ENCODE peak calls at places on chromosomes 5 and 9, in six cellular contexts. J is H1, T is A549, V is HCT116, B is GM12878, A is HepG2. O is an unnamed sample.

GRCh38 chr9:81833563-81834345 is 94.5 kb upstream of the SPATA31D4 start:
- DNase-seq in A (peak; percentile 72), V (no peak), B (no peak), T (peak; percentile 29), J (no peak), O (no peak)

GRCh38 chr5:175700991-175701390 is 43.1 kb downstream of the HRH2 start:
- DNase-seq in V (peak; percentile 13), A (no peak), J (no peak), B (no peak), T (peak; percentile 25), O (peak; percentile 16)

GRCh38 chr5:180010636-180011035 is 60.9 kb downstream of the RNF130 start:
- DNase-seq in J (no peak), A (no peak), B (no peak), T (no peak), V (no peak), O (no peak)

GRCh38 chr9:111484564-111484878 is 338 bp upstream of the ECPAS start:
- DNase-seq in B (no peak), T (no peak), J (no peak), V (no peak), A (no peak), O (no peak)

GRCh38 chr9:88804289-88804596 is 187.0 kb upstream of the S1PR3 start:
- DNase-seq in T (no peak), A (no peak), V (no peak), J (no peak), B (no peak), O (no peak)

GRCh38 chr5:136028782-136029742 is at the start of gene TGFBI:
- DNase-seq in V (no peak), A (peak; percentile 61), J (peak; percentile 27), T (peak; percentile 78), B (no peak), O (no peak)

GRCh38 chr9:100505564-100506159 is 32.7 kb downstream of the TMEFF1 start:
- DNase-seq in B (peak; percentile 16), A (peak; percentile 67), T (peak; percentile 77), J (peak; percentile 75), V (peak; percentile 61), O (peak; percentile 71)

GRCh38 chr9:117782931-117783788 is 79.0 kb downstream of the TLR4 start:
- DNase-seq in V (no peak), B (peak; percentile 31), J (peak; percentile 54), A (peak; percentile 23), T (peak; percentile 55), O (peak; percentile 75)

GRCh38 chr9:68446836-68447235 is 90.4 kb downstream of the PGM5 start:
- DNase-seq in B (no peak), T (no peak), V (no peak), A (no peak), J (no peak), O (no peak)

GRCh38 chr5:149671544-149671943 is 58.6 kb upstream of the PPARGC1B start:
- DNase-seq in A (no peak), J (no peak), T (peak; percentile 38), V (no peak), B (no peak), O (no peak)

GRCh38 chr9:34375901-34376595 is 650 bp downstream of the MYORG start:
- DNase-seq in A (peak; percentile 69), B (no peak), T (peak; percentile 57), V (no peak), J (no peak), O (peak; percentile 61)

GRCh38 chr5:52502591-52502990 is 285.1 kb upstream of the ITGA1 start:
- DNase-seq in A (no peak), J (no peak), B (no peak), T (no peak), V (no peak), O (no peak)

GRCh38 chr9:113656771-113657670 is 193.5 kb downstream of the RGS3 start:
- DNase-seq in J (no peak), V (no peak), B (no peak), T (no peak), A (peak; percentile 36), O (peak; percentile 34)

GRCh38 chr5:14123974-14124482 is 19.1 kb upstream of the TRIO start:
- DNase-seq in V (no peak), T (no peak), J (no peak), A (no peak), B (no peak), O (no peak)

GRCh38 chr5:34722183-34722582 is 66.1 kb downstream of the RAI14 start:
- DNase-seq in B (no peak), V (no peak), J (no peak), T (no peak), A (no peak), O (no peak)

GRCh38 chr9:130104413-130105193 is 50.9 kb downstream of the GPR107 start:
- DNase-seq in J (no peak), B (no peak), T (no peak), V (no peak), A (no peak), O (peak; percentile 75)

GRCh38 chr9:81490605-81491331 is 198.6 kb downstream of the TLE1 start:
- DNase-seq in T (peak; percentile 12), B (no peak), J (no peak), V (peak; percentile 2), A (no peak), O (no peak)

GRCh38 chr9:83681490-83681889 is 26.3 kb downstream of the UBQLN1 start:
- DNase-seq in T (no peak), B (no peak), V (no peak), J (no peak), A (no peak), O (no peak)

GRCh38 chr9:120655005-120655622 is 59.2 kb downstream of the MEGF9 start:
- DNase-seq in T (no peak), J (no peak), V (no peak), A (no peak), B (no peak), O (peak; percentile 6)

GRCh38 chr9:114804504-114804903 is 1.3 kb downstream of the TNFSF15 start:
- DNase-seq in J (no peak), V (peak; percentile 10), A (peak; percentile 50), B (no peak), T (peak; percentile 73), O (peak; percentile 3)

GRCh38 chr5:122439645-122440044 is 127.6 kb downstream of the SNCAIP start:
- DNase-seq in T (no peak), J (no peak), A (no peak), V (no peak), B (no peak), O (no peak)

GRCh38 chr5:150473673-150474358 is 24.3 kb upstream of the RPS14 start:
- DNase-seq in J (peak; percentile 82), B (no peak), T (peak; percentile 90), V (no peak), A (peak; percentile 45), O (no peak)

GRCh38 chr5:149053027-149053705 is 9.7 kb downstream of the SH3TC2 start:
- DNase-seq in A (no peak), V (no peak), J (no peak), T (no peak), B (no peak), O (no peak)

GRCh38 chr9:113349434-113350337 is at the start of gene BSPRY:
- DNase-seq in J (no peak), B (no peak), A (no peak), V (peak; percentile 18), T (no peak), O (peak; percentile 40)

GRCh38 chr5:16916262-16916878 is 19.7 kb downstream of the MYO10 start:
- DNase-seq in J (no peak), B (no peak), A (no peak), T (peak; percentile 66), V (peak; percentile 82), O (peak; percentile 57)

GRCh38 chr5:178839319-178839704 is 20.4 kb upstream of the ZNF354B start:
- DNase-seq in B (no peak), V (peak; percentile 16), A (peak; percentile 38), T (peak; percentile 20), J (peak; percentile 44), O (peak; percentile 64)
- TF ChIP-seq CTCF in B (no peak), V (peak; percentile 61), A (peak; percentile 93), T (no peak), J (peak; percentile 69), O (peak; percentile 72)

DNA sequence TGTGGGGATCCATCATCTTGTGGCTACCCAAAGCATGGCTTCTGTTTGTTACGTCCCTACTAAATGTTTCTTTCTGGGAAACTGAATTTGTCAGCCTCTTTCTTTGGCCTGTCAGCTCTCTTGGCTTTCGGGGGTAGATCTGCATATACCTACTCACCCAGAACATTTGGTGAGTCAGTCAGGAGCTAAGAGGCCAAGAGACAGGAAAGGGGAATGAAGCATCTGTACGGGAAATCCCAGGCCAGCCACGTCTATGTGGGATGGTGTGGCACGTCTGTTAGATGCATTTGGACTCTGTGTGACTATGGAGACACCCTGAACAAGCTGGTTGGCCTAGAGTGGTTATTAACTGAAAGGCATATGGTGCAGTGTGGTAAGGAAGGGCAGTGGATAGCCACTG is 58.1 kb downstream of the CDO1 start:
- DNase-seq in A (no peak), J (no peak), B (peak; percentile 7), V (no peak), T (no peak), O (no peak)
- TF ChIP-seq MAX in A (no peak), J (no peak), B (no peak), V (no peak), T (no peak), O (no peak)

DNA sequence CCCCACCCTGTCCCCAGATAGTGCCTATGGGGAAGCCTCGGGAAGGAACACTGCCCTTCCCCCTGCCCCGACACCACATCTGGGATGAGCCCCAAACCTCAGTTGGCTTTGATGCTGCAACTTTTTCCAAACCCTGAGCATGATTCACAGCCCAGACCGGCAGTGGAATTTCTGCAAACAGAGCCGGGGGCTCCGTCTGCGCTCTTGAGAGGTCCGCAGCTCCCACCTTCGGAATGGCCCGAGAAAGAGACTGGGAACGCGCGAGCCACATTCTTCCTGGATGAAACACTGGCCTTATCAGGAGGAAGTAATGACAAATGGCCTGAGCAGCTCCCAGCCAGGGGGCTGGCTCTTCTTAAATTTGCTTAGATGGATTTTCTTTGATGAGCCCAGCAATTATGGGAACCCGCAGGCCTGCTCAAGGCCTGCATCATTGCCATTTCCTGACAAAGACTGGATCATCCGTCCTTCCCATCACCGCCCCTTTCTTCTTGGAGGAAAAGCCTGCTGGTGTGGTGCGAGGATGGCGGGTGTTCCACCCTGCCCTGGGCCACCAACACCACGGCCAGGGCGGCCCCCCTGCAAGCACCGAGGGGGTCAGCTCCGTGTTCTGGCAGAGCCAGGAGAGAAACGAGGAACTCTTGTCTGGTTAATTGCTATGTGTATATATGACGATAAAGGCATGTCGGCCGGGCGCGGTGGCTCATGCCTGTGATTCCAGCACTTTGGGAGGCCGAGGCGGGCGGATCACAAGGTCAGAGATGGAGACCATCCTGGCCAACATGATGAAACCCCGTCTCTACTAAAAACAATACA is 38.8 kb upstream of the COL5A1 start:
- DNase-seq in J (peak; percentile 51), B (no peak), V (peak; percentile 64), A (peak; percentile 42), T (peak; percentile 92), O (no peak)
- TF ChIP-seq POLR2A in J (no peak), B (no peak), V (no peak), A (no peak), T (no peak), O (no peak)

GRCh38 chr5:173885481-173886010 is 2.6 kb upstream of the CPEB4 start:
- DNase-seq in J (no peak), T (no peak), A (no peak), V (no peak), B (no peak), O (peak; percentile 45)
- TF ChIP-seq CTCF in J (no peak), T (no peak), A (no peak), V (no peak), B (peak; percentile 5), O (no peak)

GRCh38 chr9:131864531-131864930 is 124.7 kb upstream of the RAPGEF1 start:
- DNase-seq in A (no peak), B (no peak), J (no peak), T (no peak), V (no peak), O (no peak)
- TF ChIP-seq MAX in A (no peak), B (no peak), J (no peak), T (no peak), V (no peak), O (no peak)

O was measured in NB4.